ENCODE peak calls at places on chromosomes 16 and 17, in seven cellular contexts. S, X, R, U, F, K and C are unnamed samples.

GRCh38 chr17:42227849-42228696 is 33.8 kb upstream of the GHDC start:
- DNase-seq in S (no peak), X (no peak), R (no peak), U (no peak), F (no peak), K (no peak), C (no peak)

GRCh38 chr17:44348234-44348987 is 3.3 kb downstream of the GRN start:
- DNase-seq in S (peak; percentile 49), X (no peak), R (no peak), U (no peak), F (peak; percentile 34), K (no peak), C (no peak)

GRCh38 chr16:89705006-89705405 is 3.5 kb upstream of the SPATA2L start:
- DNase-seq in S (no peak), X (no peak), R (no peak), U (no peak), F (no peak), K (no peak), C (no peak)

GRCh38 chr16:1218061-1218929 is 6.8 kb downstream of the TPSG1 start:
- DNase-seq in S (no peak), X (no peak), R (no peak), U (no peak), F (no peak), K (no peak), C (no peak)

GRCh38 chr17:65433592-65433991 is 127.9 kb downstream of the AXIN2 start:
- DNase-seq in S (no peak), X (no peak), R (no peak), U (no peak), F (no peak), K (no peak), C (no peak)

GRCh38 chr17:79800325-79801155 is 3.7 kb upstream of the CBX8 start:
- DNase-seq in S (peak; percentile 57), X (no peak), R (no peak), U (no peak), F (no peak), K (no peak), C (no peak)

GRCh38 chr17:81556175-81556691 is 4.1 kb upstream of the FAAP100 start:
- DNase-seq in S (peak; percentile 66), X (no peak), R (no peak), U (no peak), F (no peak), K (no peak), C (no peak)

GRCh38 chr17:58308985-58309917 is 19.3 kb downstream of the TSPOAP1 start:
- DNase-seq in S (no peak), X (no peak), R (no peak), U (no peak), F (peak; percentile 43), K (peak; percentile 38), C (no peak)

GRCh38 chr16:73949574-73950348 is 346.9 kb upstream of the PSMD7 start:
- DNase-seq in S (peak; percentile 30), X (peak; percentile 45), R (no peak), U (no peak), F (no peak), K (no peak), C (peak; percentile 85)

GRCh38 chr17:1764274-1764673 is 2.4 kb downstream of the SERPINF1 start:
- DNase-seq in S (no peak), X (peak; percentile 44), R (no peak), U (peak; percentile 48), F (no peak), K (peak; percentile 84), C (peak; percentile 76)

GRCh38 chr17:76239538-76240274 is 587 bp downstream of the RNF157 start:
- DNase-seq in S (peak; percentile 20), X (no peak), R (no peak), U (no peak), F (no peak), K (no peak), C (no peak)

GRCh38 chr17:48756816-48757215 is 28.3 kb upstream of the HOXB13 start:
- DNase-seq in S (no peak), X (no peak), R (no peak), U (no peak), F (no peak), K (no peak), C (no peak)

GRCh38 chr17:40284085-40284713 is 3.5 kb upstream of the CDC6 start:
- DNase-seq in S (peak; percentile 77), X (peak; percentile 78), R (no peak), U (no peak), F (no peak), K (no peak), C (no peak)

GRCh38 chr16:19472487-19472886 is 49.4 kb downstream of the GDE1 start:
- DNase-seq in S (no peak), X (no peak), R (no peak), U (no peak), F (no peak), K (no peak), C (no peak)

GRCh38 chr16:57721765-57722499 is 13.6 kb upstream of the KATNB1 start:
- DNase-seq in S (no peak), X (no peak), R (no peak), U (no peak), F (no peak), K (no peak), C (no peak)

GRCh38 chr16:78372302-78372701 is 272.8 kb downstream of the WWOX start:
- DNase-seq in S (no peak), X (no peak), R (no peak), U (no peak), F (no peak), K (no peak), C (no peak)

GRCh38 chr17:81591971-81592370 is 39.8 kb upstream of the FAAP100 start:
- DNase-seq in S (no peak), X (no peak), R (no peak), U (no peak), F (no peak), K (no peak), C (no peak)

GRCh38 chr17:70307430-70307829 is 138.1 kb downstream of the KCNJ2 start:
- DNase-seq in S (no peak), X (no peak), R (no peak), U (no peak), F (no peak), K (no peak), C (no peak)

GRCh38 chr17:45436625-45437460 is 4.2 kb upstream of the ARHGAP27 start:
- DNase-seq in S (no peak), X (no peak), R (no peak), U (no peak), F (no peak), K (no peak), C (no peak)

GRCh38 chr17:725746-726145 is 6.7 kb upstream of the TLCD3A start:
- DNase-seq in S (no peak), X (no peak), R (no peak), U (no peak), F (no peak), K (no peak), C (no peak)